ENCODE peak calls at places on chromosome X, in eight cellular contexts. A is spleen, H is SK-N-SH, S is choroid plexus epithelial cell, C is dorsolateral prefrontal cortex, O is ascending aorta, R is fibroblast of lung, J is heart right ventricle. K is an unnamed sample.

GRCh38 chrX:3134316-3134715 is 93.0 kb downstream of the ARSF start:
- DNase-seq in A (no peak), H (no peak), S (no peak), C (no peak), O (no peak), R (no peak), J (no peak), K (no peak)

GRCh38 chrX:64996805-64997204 is 20.6 kb upstream of the ZC4H2 start:
- DNase-seq in A (no peak), H (no peak), S (no peak), C (no peak), O (no peak), R (no peak), J (no peak), K (no peak)

GRCh38 chrX:7690842-7691241 is 152.1 kb upstream of the VCX start:
- DNase-seq in A (no peak), H (no peak), S (no peak), C (no peak), O (no peak), R (no peak), J (no peak), K (no peak)

GRCh38 chrX:538311-538710 is 92.3 kb upstream of the SHOX start:
- DNase-seq in A (no peak), H (no peak), S (no peak), C (no peak), O (no peak), R (no peak), J (no peak), K (no peak)

GRCh38 chrX:11755724-11756123 is 2.3 kb upstream of the MSL3 start:
- DNase-seq in A (no peak), H (no peak), S (no peak), C (no peak), O (no peak), R (no peak), J (no peak), K (no peak)

GRCh38 chrX:9534686-9535085 is 69.8 kb downstream of the TBL1X start:
- DNase-seq in A (no peak), H (no peak), S (peak), C (no peak), O (no peak), R (peak), J (no peak), K (no peak)

GRCh38 chrX:130110379-130111219 is at the start of gene ELF4:
- DNase-seq in A (peak), H (peak), S (peak), C (no peak), O (no peak), R (peak), J (peak), K (no peak)

GRCh38 chrX:112834016-112834855 is 6.4 kb downstream of the AMOT start:
- DNase-seq in A (no peak), H (peak), S (peak), C (no peak), O (no peak), R (peak), J (no peak), K (no peak)

GRCh38 chrX:125758819-125759218 is 407.3 kb downstream of the DCAF12L2 start:
- DNase-seq in A (no peak), H (no peak), S (no peak), C (no peak), O (no peak), R (no peak), J (no peak), K (no peak)

GRCh38 chrX:71085900-71086299 is 9.8 kb upstream of the FOXO4 start:
- DNase-seq in A (peak), H (no peak), S (no peak), C (no peak), O (no peak), R (no peak), J (no peak), K (no peak)

GRCh38 chrX:24241822-24242648 is 71.8 kb downstream of the SUPT20HL2 start:
- DNase-seq in A (no peak), H (peak), S (peak), C (no peak), O (no peak), R (peak), J (no peak), K (no peak)

GRCh38 chrX:150879855-150880807 is 18.3 kb downstream of the CD99L2 start:
- DNase-seq in A (no peak), H (no peak), S (no peak), C (no peak), O (no peak), R (no peak), J (no peak), K (no peak)

GRCh38 chrX:42694260-42694815 is 83.6 kb downstream of the PPP1R2C start:
- DNase-seq in A (no peak), H (no peak), S (no peak), C (peak), O (no peak), R (no peak), J (no peak), K (no peak)

GRCh38 chrX:134671207-134671750 is 13.0 kb upstream of the PLAC1 start:
- DNase-seq in A (no peak), H (no peak), S (no peak), C (no peak), O (no peak), R (peak), J (no peak), K (no peak)

GRCh38 chrX:63657821-63658220 is 127.2 kb downstream of the ARHGEF9 start:
- DNase-seq in A (no peak), H (no peak), S (peak), C (peak), O (peak), R (peak), J (peak), K (no peak)

GRCh38 chrX:46882266-46882665 is 30.0 kb upstream of the JADE3 start:
- DNase-seq in A (no peak), H (no peak), S (no peak), C (no peak), O (no peak), R (no peak), J (no peak), K (no peak)

GRCh38 chrX:1124531-1124930 is 87.9 kb downstream of the CRLF2 start:
- DNase-seq in A (peak), H (no peak), S (no peak), C (no peak), O (no peak), R (no peak), J (no peak), K (no peak)

GRCh38 chrX:100328342-100328741 is 81.7 kb downstream of the PCDH19 start:
- DNase-seq in A (no peak), H (no peak), S (no peak), C (no peak), O (no peak), R (no peak), J (no peak), K (no peak)

GRCh38 chrX:22300130-22300529 is 27.4 kb downstream of the CBLL2 start:
- DNase-seq in A (no peak), H (peak), S (peak), C (no peak), O (no peak), R (peak), J (no peak), K (no peak)

GRCh38 chrX:545488-545887 is 85.1 kb upstream of the SHOX start:
- DNase-seq in A (no peak), H (no peak), S (peak), C (no peak), O (no peak), R (no peak), J (no peak), K (no peak)

GRCh38 chrX:118497180-118497814 is 1.7 kb downstream of the DOCK11 start:
- DNase-seq in A (no peak), H (no peak), S (no peak), C (no peak), O (no peak), R (no peak), J (no peak), K (no peak)

GRCh38 chrX:31272472-31272775 is 200.6 kb upstream of the FTHL17 start:
- DNase-seq in A (no peak), H (no peak), S (no peak), C (no peak), O (no peak), R (no peak), J (no peak), K (no peak)

GRCh38 chrX:130048686-130049222 is 61.5 kb downstream of the ELF4 start:
- DNase-seq in A (no peak), H (no peak), S (no peak), C (no peak), O (no peak), R (no peak), J (no peak), K (no peak)

GRCh38 chrX:118637997-118638396 is 89.4 kb upstream of the IL13RA1 start:
- DNase-seq in A (no peak), H (no peak), S (peak), C (no peak), O (no peak), R (no peak), J (no peak), K (no peak)

GRCh38 chrX:56811599-56811998 is 82.6 kb downstream of the NBDY start:
- DNase-seq in A (peak), H (no peak), S (no peak), C (no peak), O (no peak), R (no peak), J (no peak), K (no peak)

GRCh38 chrX:44282753-44283152 is 60.7 kb downstream of the EFHC2 start:
- DNase-seq in A (no peak), H (peak), S (no peak), C (no peak), O (no peak), R (no peak), J (peak), K (no peak)

GRCh38 chrX:84634201-84634782 is 132.0 kb upstream of the HDX start:
- DNase-seq in A (no peak), H (no peak), S (no peak), C (no peak), O (no peak), R (no peak), J (no peak), K (no peak)

GRCh38 chrX:72280210-72280882 is 3.3 kb upstream of the RPS4X start:
- DNase-seq in A (no peak), H (no peak), S (no peak), C (peak), O (no peak), R (no peak), J (no peak), K (no peak)

GRCh38 chrX:106874075-106874474 is 29.1 kb downstream of the RIPPLY1 start:
- DNase-seq in A (no peak), H (peak), S (peak), C (no peak), O (no peak), R (peak), J (no peak), K (no peak)

GRCh38 chrX:1306909-1307625 is 29.5 kb upstream of the IL3RA start:
- DNase-seq in A (no peak), H (no peak), S (no peak), C (no peak), O (no peak), R (no peak), J (no peak), K (no peak)

GRCh38 chrX:85941275-85941674 is 106.1 kb downstream of the CHM start:
- DNase-seq in A (no peak), H (no peak), S (no peak), C (no peak), O (no peak), R (no peak), J (no peak), K (no peak)

GRCh38 chrX:38940547-38940946 is 139.3 kb downstream of the MID1IP1 start:
- DNase-seq in A (no peak), H (no peak), S (no peak), C (no peak), O (no peak), R (peak), J (no peak), K (no peak)

GRCh38 chrX:20361081-20361889 is 94.6 kb upstream of the RPS6KA3 start:
- DNase-seq in A (no peak), H (no peak), S (peak), C (no peak), O (no peak), R (peak), J (no peak), K (no peak)
- H3K4me3 ChIP-seq in A (no peak), H (no peak), S (no peak), C (no peak), O (no peak), R (no peak), J (no peak), K (no peak)

GRCh38 chrX:140701480-140701879 is 8.1 kb upstream of the LINC00632 start:
- DNase-seq in A (no peak), H (peak), S (peak), C (no peak), O (no peak), R (peak), J (no peak), K (no peak)
- TF ChIP-seq CTCF in A (peak), H (peak), S (peak), C (peak), O (no peak), R (peak), J (peak), K (peak)

DNA sequence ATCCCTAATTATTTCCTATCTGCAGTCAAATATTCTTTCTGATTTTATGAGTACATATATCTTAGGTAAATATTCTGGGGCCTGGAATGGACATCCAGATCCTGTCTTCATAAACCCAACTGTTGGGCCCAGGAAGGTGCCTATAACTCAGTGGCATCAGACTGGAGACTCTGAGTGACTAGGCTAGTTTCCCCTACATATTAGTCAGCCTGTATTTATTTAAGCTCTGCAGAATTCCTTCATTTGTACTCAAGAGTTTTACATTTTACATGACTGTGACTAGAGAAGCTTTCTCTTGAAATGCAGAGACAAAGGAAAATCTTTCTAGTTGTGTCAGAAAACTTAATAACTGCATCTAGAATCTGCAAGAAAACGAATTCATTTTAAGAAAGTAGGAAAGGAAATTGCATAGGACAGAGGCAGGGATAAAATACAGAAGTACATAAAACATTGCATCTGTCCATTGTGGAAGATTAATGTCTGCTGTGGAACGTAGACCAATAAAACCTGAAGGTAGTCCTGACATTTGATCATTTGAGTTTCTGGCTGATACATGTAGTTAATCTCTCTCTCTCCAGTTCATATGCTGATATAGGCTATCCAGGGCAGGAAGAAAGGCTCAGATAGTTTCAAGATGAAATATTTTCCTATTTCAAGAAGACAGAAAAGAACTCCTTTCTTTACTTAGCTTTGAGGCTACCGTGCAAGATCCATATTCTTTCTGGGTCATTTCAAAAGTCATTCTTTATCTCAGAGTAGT is 78.2 kb downstream of the OPHN1 start:
- DNase-seq in A (no peak), H (no peak), S (no peak), C (no peak), O (no peak), R (peak), J (no peak), K (no peak)
- H3K4me3 ChIP-seq in A (no peak), H (no peak), S (no peak), C (no peak), O (no peak), R (no peak), J (no peak), K (no peak)

GRCh38 chrX:110442631-110443030 is 84.0 kb downstream of the RTL9 start:
- DNase-seq in A (no peak), H (peak), S (peak), C (no peak), O (no peak), R (peak), J (no peak), K (no peak)
- TF ChIP-seq CTCF in A (no peak), H (peak), S (peak), C (no peak), O (no peak), R (peak), J (no peak), K (peak)

GRCh38 chrX:53089224-53089842 is 4.6 kb upstream of the KANTR start:
- DNase-seq in A (peak), H (peak), S (peak), C (no peak), O (no peak), R (peak), J (no peak), K (no peak)
- H3K4me3 ChIP-seq in A (peak), H (peak), S (peak), C (peak), O (peak), R (peak), J (peak), K (no peak)

GRCh38 chrX:131703646-131704045 is 159.8 kb downstream of the OR13H1 start:
- DNase-seq in A (no peak), H (no peak), S (no peak), C (no peak), O (no peak), R (no peak), J (no peak), K (no peak)

GRCh38 chrX:131709553-131709952 is 165.7 kb downstream of the OR13H1 start:
- DNase-seq in A (no peak), H (no peak), S (no peak), C (no peak), O (no peak), R (no peak), J (no peak), K (no peak)

DNA sequence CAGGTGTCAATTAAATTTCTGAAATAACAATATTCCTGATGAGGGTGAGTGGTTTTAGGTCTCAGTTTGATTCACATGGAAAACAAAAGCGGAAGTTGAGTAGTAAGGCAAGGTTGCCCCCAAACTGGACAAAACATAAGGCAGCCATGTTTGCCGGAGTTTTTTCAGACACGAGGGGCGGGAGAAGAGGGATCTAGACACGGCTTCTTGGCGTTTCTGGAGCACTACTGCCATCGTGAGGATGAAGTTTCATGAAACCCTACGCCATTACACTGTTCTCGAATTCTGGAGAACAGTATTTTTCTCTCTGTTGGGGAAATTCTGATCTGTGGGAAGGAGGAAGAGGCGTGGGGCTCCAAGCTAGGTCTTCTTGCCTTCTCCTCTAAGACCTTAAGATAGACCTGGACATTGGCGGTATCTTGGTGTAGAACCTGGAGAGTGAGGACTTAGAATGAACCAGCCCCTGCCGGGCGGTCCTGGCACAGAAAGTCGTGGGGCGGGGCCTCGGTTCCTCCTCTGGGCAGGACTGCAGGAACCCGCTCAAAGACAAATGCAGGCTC is 160.3 kb downstream of the OR13H1 start:
- DNase-seq in A (peak), H (peak), S (no peak), C (peak), O (peak), R (peak), J (peak), K (no peak)
- TF ChIP-seq CTCF in A (peak), H (peak), S (no peak), C (peak), O (peak), R (no peak), J (no peak), K (no peak)

GRCh38 chrX:13088155-13088485 is 43.7 kb upstream of the FAM9C start:
- DNase-seq in A (peak), H (no peak), S (no peak), C (no peak), O (no peak), R (no peak), J (no peak), K (no peak)
- H3K4me3 ChIP-seq in A (no peak), H (no peak), S (no peak), C (no peak), O (no peak), R (no peak), J (no peak), K (peak)

DNA sequence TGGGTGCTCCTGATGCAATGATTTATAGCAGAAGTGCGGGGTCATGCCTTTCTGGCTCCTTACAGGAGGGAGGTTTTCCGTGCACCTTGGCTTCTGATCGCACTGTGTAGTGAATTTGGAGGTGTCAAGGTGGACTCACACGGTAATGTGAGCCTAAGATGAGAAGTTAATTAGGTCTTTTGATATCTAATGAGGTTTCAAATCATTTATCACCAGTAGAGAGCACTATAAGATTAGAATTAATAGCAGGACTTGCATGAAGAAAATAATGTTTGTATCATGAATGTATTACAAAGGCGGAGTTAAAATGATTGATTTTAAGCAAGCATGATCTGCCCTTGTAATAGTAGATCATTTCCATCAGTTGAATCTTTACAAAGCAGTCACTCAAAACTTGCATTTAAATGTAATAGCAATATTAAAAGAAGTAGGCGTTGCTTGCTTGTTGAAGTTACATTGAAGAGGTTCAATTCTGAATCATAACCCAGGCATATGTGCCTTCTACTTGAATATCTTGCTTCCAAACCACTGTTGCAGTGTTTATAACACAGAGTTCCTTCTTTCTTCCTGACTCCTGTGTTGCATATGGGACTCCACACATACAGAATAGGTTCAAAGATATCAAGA is 152.1 kb downstream of the FMR1NB start:
- DNase-seq in A (no peak), H (no peak), S (no peak), C (no peak), O (no peak), R (no peak), J (no peak), K (no peak)
- TF ChIP-seq CTCF in A (no peak), H (peak), S (no peak), C (peak), O (no peak), R (no peak), J (peak), K (no peak)